ENCODE peak calls at places on chromosomes 12 and 14, in six cellular contexts. One of them, this sample, is unnamed.

GRCh38 chr12:68538722-68539614 is 71.7 kb upstream of the RAP1B start:
- DNase-seq in pancreas: no peak
- DNase-seq in naive thymus-derived CD4-positive, alpha-beta T cell: peak; percentile 47
- DNase-seq in effector memory CD4-positive, alpha-beta T cell: peak; percentile 17
- DNase-seq in tibial artery: peak; percentile 75
- DNase-seq in Caco-2: no peak
- DNase-seq in this sample: peak; percentile 40

GRCh38 chr12:19273482-19274330 is 144.2 kb downstream of the PLEKHA5 start:
- DNase-seq in pancreas: peak; percentile 53
- DNase-seq in naive thymus-derived CD4-positive, alpha-beta T cell: no peak
- DNase-seq in effector memory CD4-positive, alpha-beta T cell: peak; percentile 61
- DNase-seq in tibial artery: peak; percentile 79
- DNase-seq in Caco-2: no peak
- DNase-seq in this sample: peak; percentile 35

GRCh38 chr14:95472819-95473251 is 43.6 kb downstream of the SYNE3 start:
- DNase-seq in pancreas: no peak
- DNase-seq in naive thymus-derived CD4-positive, alpha-beta T cell: no peak
- DNase-seq in effector memory CD4-positive, alpha-beta T cell: no peak
- DNase-seq in tibial artery: no peak
- DNase-seq in Caco-2: no peak
- DNase-seq in this sample: no peak

GRCh38 chr12:67630373-67631088 is 18.0 kb upstream of the DYRK2 start:
- DNase-seq in pancreas: no peak
- DNase-seq in naive thymus-derived CD4-positive, alpha-beta T cell: peak; percentile 79
- DNase-seq in effector memory CD4-positive, alpha-beta T cell: peak; percentile 84
- DNase-seq in tibial artery: no peak
- DNase-seq in Caco-2: no peak
- DNase-seq in this sample: peak; percentile 82

GRCh38 chr12:69630191-69630590 is 19.5 kb upstream of the LRRC10 start:
- DNase-seq in pancreas: no peak
- DNase-seq in naive thymus-derived CD4-positive, alpha-beta T cell: no peak
- DNase-seq in effector memory CD4-positive, alpha-beta T cell: no peak
- DNase-seq in tibial artery: no peak
- DNase-seq in Caco-2: peak; percentile 45
- DNase-seq in this sample: no peak

GRCh38 chr12:75378354-75378753 is 12.5 kb upstream of the GLIPR1L2 start:
- DNase-seq in pancreas: no peak
- DNase-seq in naive thymus-derived CD4-positive, alpha-beta T cell: no peak
- DNase-seq in effector memory CD4-positive, alpha-beta T cell: no peak
- DNase-seq in tibial artery: no peak
- DNase-seq in Caco-2: no peak
- DNase-seq in this sample: no peak

GRCh38 chr12:113610698-113611097 is 139.0 kb upstream of the LHX5 start:
- DNase-seq in pancreas: no peak
- DNase-seq in naive thymus-derived CD4-positive, alpha-beta T cell: no peak
- DNase-seq in effector memory CD4-positive, alpha-beta T cell: no peak
- DNase-seq in tibial artery: no peak
- DNase-seq in Caco-2: no peak
- DNase-seq in this sample: no peak

GRCh38 chr14:65156568-65157366 is 54.5 kb upstream of the MAX start:
- DNase-seq in pancreas: no peak
- DNase-seq in naive thymus-derived CD4-positive, alpha-beta T cell: no peak
- DNase-seq in effector memory CD4-positive, alpha-beta T cell: no peak
- DNase-seq in tibial artery: peak; percentile 80
- DNase-seq in Caco-2: no peak
- DNase-seq in this sample: no peak

GRCh38 chr12:28998662-28999120 is 150.4 kb upstream of the FAR2 start:
- DNase-seq in pancreas: no peak
- DNase-seq in naive thymus-derived CD4-positive, alpha-beta T cell: no peak
- DNase-seq in effector memory CD4-positive, alpha-beta T cell: no peak
- DNase-seq in tibial artery: no peak
- DNase-seq in Caco-2: peak; percentile 30
- DNase-seq in this sample: no peak

GRCh38 chr12:52873832-52874572 is 25.2 kb upstream of the KRT78 start:
- DNase-seq in pancreas: peak; percentile 86
- DNase-seq in naive thymus-derived CD4-positive, alpha-beta T cell: peak; percentile 69
- DNase-seq in effector memory CD4-positive, alpha-beta T cell: peak; percentile 29
- DNase-seq in tibial artery: peak; percentile 92
- DNase-seq in Caco-2: peak; percentile 71
- DNase-seq in this sample: no peak

DNA sequence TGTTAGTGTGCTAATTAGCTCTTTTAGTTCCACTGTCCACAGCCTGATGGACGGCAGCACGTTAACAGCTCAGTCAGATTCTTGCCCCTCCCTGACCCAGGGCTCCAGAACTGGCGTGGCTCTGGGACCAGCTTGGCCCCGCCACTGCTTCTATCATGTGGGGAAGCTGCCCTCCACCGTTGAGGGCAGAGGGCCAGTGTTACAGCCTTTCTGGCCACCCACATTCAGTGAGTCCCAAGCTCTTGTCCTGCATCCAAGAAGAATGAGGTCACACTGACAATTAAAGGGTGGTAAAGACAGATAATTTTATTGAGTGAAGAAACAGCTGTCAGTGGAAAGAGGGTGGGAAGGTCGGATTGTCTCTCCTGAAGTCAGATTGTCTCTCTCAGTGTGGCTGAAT is 36.9 kb downstream of the BCL2L14 start:
- DNase-seq in pancreas: no peak
- DNase-seq in naive thymus-derived CD4-positive, alpha-beta T cell: no peak
- DNase-seq in effector memory CD4-positive, alpha-beta T cell: no peak
- DNase-seq in tibial artery: no peak
- DNase-seq in Caco-2: no peak
- DNase-seq in this sample: no peak
- H3K9me3 ChIP-seq in pancreas: no peaks in the 10 kb centered on the region
- H3K9me3 ChIP-seq in naive thymus-derived CD4-positive, alpha-beta T cell: peaks cover 6% of the 10 kb centered on the region
- H3K9me3 ChIP-seq in effector memory CD4-positive, alpha-beta T cell: peaks cover 4% of the 10 kb centered on the region
- H3K9me3 ChIP-seq in tibial artery: peaks cover 16% of the 10 kb centered on the region
- H3K9me3 ChIP-seq in Caco-2: peaks cover 14% of the 10 kb centered on the region
- H3K9me3 ChIP-seq in this sample: peaks cover 5% of the 10 kb centered on the region

GRCh38 chr14:35285991-35286564 is 6.1 kb upstream of the PSMA6 start:
- DNase-seq in pancreas: no peak
- DNase-seq in naive thymus-derived CD4-positive, alpha-beta T cell: no peak
- DNase-seq in effector memory CD4-positive, alpha-beta T cell: no peak
- DNase-seq in tibial artery: no peak
- DNase-seq in Caco-2: no peak
- DNase-seq in this sample: no peak

GRCh38 chr14:35285168-35285990 is 6.8 kb upstream of the PSMA6 start:
- DNase-seq in pancreas: no peak
- DNase-seq in naive thymus-derived CD4-positive, alpha-beta T cell: no peak
- DNase-seq in effector memory CD4-positive, alpha-beta T cell: no peak
- DNase-seq in tibial artery: no peak
- DNase-seq in Caco-2: no peak
- DNase-seq in this sample: no peak

GRCh38 chr14:35289623-35290022 is 2.6 kb upstream of the PSMA6 start:
- DNase-seq in pancreas: no peak
- DNase-seq in naive thymus-derived CD4-positive, alpha-beta T cell: no peak
- DNase-seq in effector memory CD4-positive, alpha-beta T cell: no peak
- DNase-seq in tibial artery: no peak
- DNase-seq in Caco-2: no peak
- DNase-seq in this sample: no peak

GRCh38 chr14:35287481-35288013 is 4.6 kb upstream of the PSMA6 start:
- DNase-seq in pancreas: no peak
- DNase-seq in naive thymus-derived CD4-positive, alpha-beta T cell: peak; percentile 63
- DNase-seq in effector memory CD4-positive, alpha-beta T cell: no peak
- DNase-seq in tibial artery: no peak
- DNase-seq in Caco-2: no peak
- DNase-seq in this sample: no peak

GRCh38 chr14:35286707-35287106 is 5.5 kb upstream of the PSMA6 start:
- DNase-seq in pancreas: no peak
- DNase-seq in naive thymus-derived CD4-positive, alpha-beta T cell: no peak
- DNase-seq in effector memory CD4-positive, alpha-beta T cell: no peak
- DNase-seq in tibial artery: no peak
- DNase-seq in Caco-2: no peak
- DNase-seq in this sample: no peak
- H3K4me3 ChIP-seq in pancreas: no peak overlapping the region
- H3K4me3 ChIP-seq in naive thymus-derived CD4-positive, alpha-beta T cell: no peak overlapping the region
- H3K4me3 ChIP-seq in effector memory CD4-positive, alpha-beta T cell: no peak overlapping the region
- H3K4me3 ChIP-seq in tibial artery: no peak overlapping the region
- H3K4me3 ChIP-seq in Caco-2: no peak overlapping the region
- H3K4me3 ChIP-seq in this sample: no peak overlapping the region

GRCh38 chr12:108313236-108313608 is 25.9 kb downstream of the CMKLR1 start:
- DNase-seq in pancreas: no peak
- DNase-seq in naive thymus-derived CD4-positive, alpha-beta T cell: no peak
- DNase-seq in effector memory CD4-positive, alpha-beta T cell: no peak
- DNase-seq in tibial artery: no peak
- DNase-seq in Caco-2: no peak
- DNase-seq in this sample: no peak

GRCh38 chr12:108312073-108312884 is 26.8 kb downstream of the CMKLR1 start:
- DNase-seq in pancreas: no peak
- DNase-seq in naive thymus-derived CD4-positive, alpha-beta T cell: no peak
- DNase-seq in effector memory CD4-positive, alpha-beta T cell: no peak
- DNase-seq in tibial artery: no peak
- DNase-seq in Caco-2: no peak
- DNase-seq in this sample: no peak

GRCh38 chr12:108312885-108313203 is 26.3 kb downstream of the CMKLR1 start:
- DNase-seq in pancreas: peak; percentile 52
- DNase-seq in naive thymus-derived CD4-positive, alpha-beta T cell: no peak
- DNase-seq in effector memory CD4-positive, alpha-beta T cell: no peak
- DNase-seq in tibial artery: peak; percentile 93
- DNase-seq in Caco-2: no peak
- DNase-seq in this sample: no peak

GRCh38 chr12:108310489-108310888 is 28.6 kb downstream of the CMKLR1 start:
- DNase-seq in pancreas: no peak
- DNase-seq in naive thymus-derived CD4-positive, alpha-beta T cell: no peak
- DNase-seq in effector memory CD4-positive, alpha-beta T cell: no peak
- DNase-seq in tibial artery: no peak
- DNase-seq in Caco-2: no peak
- DNase-seq in this sample: no peak

GRCh38 chr12:108311605-108312004 is 27.5 kb downstream of the CMKLR1 start:
- DNase-seq in pancreas: no peak
- DNase-seq in naive thymus-derived CD4-positive, alpha-beta T cell: no peak
- DNase-seq in effector memory CD4-positive, alpha-beta T cell: no peak
- DNase-seq in tibial artery: no peak
- DNase-seq in Caco-2: no peak
- DNase-seq in this sample: no peak
- H3K4me1 ChIP-seq in pancreas: no peaks in the 10 kb centered on the region
- H3K4me1 ChIP-seq in naive thymus-derived CD4-positive, alpha-beta T cell: peaks cover 7% of the 10 kb centered on the region
- H3K4me1 ChIP-seq in effector memory CD4-positive, alpha-beta T cell: peaks cover 14% of the 10 kb centered on the region
- H3K4me1 ChIP-seq in tibial artery: no peaks in the 10 kb centered on the region
- H3K4me1 ChIP-seq in Caco-2: peaks cover 25% of the 10 kb centered on the region
- H3K4me1 ChIP-seq in this sample: peaks cover 35% of the 10 kb centered on the region

DNA sequence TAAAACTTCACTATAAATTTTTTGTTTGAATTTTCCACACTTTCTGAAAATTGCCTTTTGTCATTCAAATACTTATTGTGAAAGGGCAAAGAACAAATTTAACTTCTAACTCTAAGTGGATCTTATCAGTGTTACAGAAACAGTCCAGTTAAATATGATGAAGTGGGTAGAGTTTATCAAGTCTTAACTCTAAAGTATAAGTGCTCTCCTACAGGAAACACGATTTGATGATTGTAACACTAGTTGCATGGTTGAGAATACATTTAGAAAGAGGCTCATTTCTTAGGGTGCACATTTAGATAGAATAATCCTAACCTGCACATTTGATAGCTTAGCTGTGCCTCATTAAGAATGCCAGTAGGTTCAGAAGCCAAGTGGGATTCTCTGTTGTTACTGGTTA is 838.3 kb upstream of the ATXN7L3B start:
- DNase-seq in pancreas: no peak
- DNase-seq in naive thymus-derived CD4-positive, alpha-beta T cell: no peak
- DNase-seq in effector memory CD4-positive, alpha-beta T cell: no peak
- DNase-seq in tibial artery: no peak
- DNase-seq in Caco-2: no peak
- DNase-seq in this sample: no peak
- H3K9me3 ChIP-seq in pancreas: no peaks in the 10 kb centered on the region
- H3K9me3 ChIP-seq in naive thymus-derived CD4-positive, alpha-beta T cell: no peaks in the 10 kb centered on the region
- H3K9me3 ChIP-seq in effector memory CD4-positive, alpha-beta T cell: no peaks in the 10 kb centered on the region
- H3K9me3 ChIP-seq in tibial artery: no peaks in the 10 kb centered on the region
- H3K9me3 ChIP-seq in Caco-2: no peaks in the 10 kb centered on the region
- H3K9me3 ChIP-seq in this sample: no peaks in the 10 kb centered on the region

DNA sequence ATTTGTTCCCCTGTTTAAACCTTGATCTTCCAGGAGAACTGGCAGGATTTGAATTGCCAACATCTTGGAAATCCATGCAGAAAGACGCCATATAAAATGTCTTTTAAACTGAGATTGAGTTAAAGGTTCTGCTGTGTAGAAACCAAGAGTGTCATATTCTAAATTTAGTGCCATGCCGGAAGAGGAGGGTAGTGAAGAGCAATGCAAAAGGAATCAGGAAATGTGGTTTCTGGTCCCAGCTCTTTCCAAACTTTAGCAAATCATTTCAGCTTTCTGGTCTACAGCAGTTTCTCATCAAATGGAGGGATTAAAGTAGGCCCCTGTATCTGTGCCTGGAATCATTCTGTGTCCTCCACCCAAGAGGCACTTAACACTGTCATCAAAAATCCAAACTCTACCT is 85.7 kb downstream of the BTG1 start:
- DNase-seq in pancreas: no peak
- DNase-seq in naive thymus-derived CD4-positive, alpha-beta T cell: no peak
- DNase-seq in effector memory CD4-positive, alpha-beta T cell: no peak
- DNase-seq in tibial artery: no peak
- DNase-seq in Caco-2: no peak
- DNase-seq in this sample: no peak
- H3K4me3 ChIP-seq in pancreas: no peak overlapping the region
- H3K4me3 ChIP-seq in naive thymus-derived CD4-positive, alpha-beta T cell: no peak overlapping the region
- H3K4me3 ChIP-seq in effector memory CD4-positive, alpha-beta T cell: no peak overlapping the region
- H3K4me3 ChIP-seq in tibial artery: no peak overlapping the region
- H3K4me3 ChIP-seq in Caco-2: no peak overlapping the region
- H3K4me3 ChIP-seq in this sample: no peak overlapping the region

GRCh38 chr14:68158640-68159039 is 339.1 kb downstream of the RAD51B start:
- DNase-seq in pancreas: no peak
- DNase-seq in naive thymus-derived CD4-positive, alpha-beta T cell: no peak
- DNase-seq in effector memory CD4-positive, alpha-beta T cell: no peak
- DNase-seq in tibial artery: no peak
- DNase-seq in Caco-2: no peak
- DNase-seq in this sample: no peak

GRCh38 chr14:68157971-68158371 is 338.4 kb downstream of the RAD51B start:
- DNase-seq in pancreas: no peak
- DNase-seq in naive thymus-derived CD4-positive, alpha-beta T cell: no peak
- DNase-seq in effector memory CD4-positive, alpha-beta T cell: no peak
- DNase-seq in tibial artery: no peak
- DNase-seq in Caco-2: no peak
- DNase-seq in this sample: no peak

GRCh38 chr14:68148763-68149162 is 329.2 kb downstream of the RAD51B start:
- DNase-seq in pancreas: no peak
- DNase-seq in naive thymus-derived CD4-positive, alpha-beta T cell: no peak
- DNase-seq in effector memory CD4-positive, alpha-beta T cell: no peak
- DNase-seq in tibial artery: no peak
- DNase-seq in Caco-2: no peak
- DNase-seq in this sample: no peak

GRCh38 chr14:68148276-68148675 is 328.7 kb downstream of the RAD51B start:
- DNase-seq in pancreas: no peak
- DNase-seq in naive thymus-derived CD4-positive, alpha-beta T cell: no peak
- DNase-seq in effector memory CD4-positive, alpha-beta T cell: no peak
- DNase-seq in tibial artery: no peak
- DNase-seq in Caco-2: no peak
- DNase-seq in this sample: no peak

DNA sequence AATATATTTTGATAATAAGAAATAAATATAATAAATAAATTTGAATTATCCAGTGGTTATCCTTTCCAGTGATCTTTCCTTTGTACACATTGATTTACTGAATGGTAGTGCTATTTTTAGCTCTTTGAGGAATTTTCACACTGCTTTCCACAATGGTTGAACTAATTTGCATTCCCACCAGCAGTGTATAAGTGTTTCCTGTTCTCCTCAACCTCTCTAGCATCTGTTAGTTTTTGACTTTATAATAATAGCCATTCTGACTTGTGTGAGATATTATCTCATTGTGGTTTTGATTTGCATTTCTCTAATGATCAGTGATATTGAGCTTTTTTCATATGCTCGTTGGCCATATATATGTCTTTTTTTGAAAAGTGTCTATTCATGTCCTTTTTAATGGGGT is 333.7 kb downstream of the RAD51B start:
- DNase-seq in pancreas: no peak
- DNase-seq in naive thymus-derived CD4-positive, alpha-beta T cell: no peak
- DNase-seq in effector memory CD4-positive, alpha-beta T cell: no peak
- DNase-seq in tibial artery: no peak
- DNase-seq in Caco-2: no peak
- DNase-seq in this sample: no peak
- H3K4me1 ChIP-seq in pancreas: no peaks in the 10 kb centered on the region
- H3K4me1 ChIP-seq in naive thymus-derived CD4-positive, alpha-beta T cell: no peaks in the 10 kb centered on the region
- H3K4me1 ChIP-seq in effector memory CD4-positive, alpha-beta T cell: no peaks in the 10 kb centered on the region
- H3K4me1 ChIP-seq in tibial artery: no peaks in the 10 kb centered on the region
- H3K4me1 ChIP-seq in Caco-2: no peaks in the 10 kb centered on the region
- H3K4me1 ChIP-seq in this sample: no peaks in the 10 kb centered on the region

This sample was measured in CD8-positive, alpha-beta T cell.